ENCODE peak calls at places on chromosomes 6 and 20, in nine cellular contexts. One of them, this sample, is unnamed.

GRCh38 chr6:8644306-8644705 is 209.0 kb upstream of the SLC35B3 start:
- DNase-seq in left ventricle myocardium superior: no peak
- DNase-seq in HFFc6: no peak
- DNase-seq in spleen: no peak
- DNase-seq in fibroblast of the aortic adventitia: no peak
- DNase-seq in naive thymus-derived CD8-positive, alpha-beta T cell: no peak
- DNase-seq in activated CD8-positive, alpha-beta memory T cell treated with anti-CD3 and anti-CD28 coated beads, Interleukin-2, amount 50 U/mL, for 48 hours: no peak
- DNase-seq in cerebellar nuclear complex: no peak
- DNase-seq in fibroblast of gingiva: no peak
- DNase-seq in this sample: no peak

GRCh38 chr6:11607381-11607780 is 69.8 kb downstream of the TMEM170B start:
- DNase-seq in left ventricle myocardium superior: peak
- DNase-seq in HFFc6: no peak
- DNase-seq in spleen: no peak
- DNase-seq in fibroblast of the aortic adventitia: peak
- DNase-seq in naive thymus-derived CD8-positive, alpha-beta T cell: no peak
- DNase-seq in activated CD8-positive, alpha-beta memory T cell treated with anti-CD3 and anti-CD28 coated beads, Interleukin-2, amount 50 U/mL, for 48 hours: no peak
- DNase-seq in cerebellar nuclear complex: no peak
- DNase-seq in fibroblast of gingiva: no peak
- DNase-seq in this sample: no peak

GRCh38 chr6:134774244-134774643 is 175.7 kb downstream of the ALDH8A1 start:
- DNase-seq in left ventricle myocardium superior: no peak
- DNase-seq in HFFc6: peak
- DNase-seq in spleen: no peak
- DNase-seq in fibroblast of the aortic adventitia: peak
- DNase-seq in naive thymus-derived CD8-positive, alpha-beta T cell: no peak
- DNase-seq in activated CD8-positive, alpha-beta memory T cell treated with anti-CD3 and anti-CD28 coated beads, Interleukin-2, amount 50 U/mL, for 48 hours: no peak
- DNase-seq in cerebellar nuclear complex: no peak
- DNase-seq in fibroblast of gingiva: peak
- DNase-seq in this sample: no peak

GRCh38 chr6:25717856-25718740 is 36.4 kb upstream of the SLC17A4 start:
- DNase-seq in left ventricle myocardium superior: no peak
- DNase-seq in HFFc6: peak
- DNase-seq in spleen: no peak
- DNase-seq in fibroblast of the aortic adventitia: peak
- DNase-seq in naive thymus-derived CD8-positive, alpha-beta T cell: peak
- DNase-seq in activated CD8-positive, alpha-beta memory T cell treated with anti-CD3 and anti-CD28 coated beads, Interleukin-2, amount 50 U/mL, for 48 hours: no peak
- DNase-seq in cerebellar nuclear complex: no peak
- DNase-seq in fibroblast of gingiva: peak
- DNase-seq in this sample: no peak

GRCh38 chr6:110180228-110181008 is at the start of gene CDC40:
- DNase-seq in left ventricle myocardium superior: peak
- DNase-seq in HFFc6: no peak
- DNase-seq in spleen: peak
- DNase-seq in fibroblast of the aortic adventitia: no peak
- DNase-seq in naive thymus-derived CD8-positive, alpha-beta T cell: no peak
- DNase-seq in activated CD8-positive, alpha-beta memory T cell treated with anti-CD3 and anti-CD28 coated beads, Interleukin-2, amount 50 U/mL, for 48 hours: peak
- DNase-seq in cerebellar nuclear complex: no peak
- DNase-seq in fibroblast of gingiva: no peak
- DNase-seq in this sample: peak

GRCh38 chr6:113767985-113768384 is 89.2 kb upstream of the MARCKS start:
- DNase-seq in left ventricle myocardium superior: no peak
- DNase-seq in HFFc6: no peak
- DNase-seq in spleen: no peak
- DNase-seq in fibroblast of the aortic adventitia: no peak
- DNase-seq in naive thymus-derived CD8-positive, alpha-beta T cell: no peak
- DNase-seq in activated CD8-positive, alpha-beta memory T cell treated with anti-CD3 and anti-CD28 coated beads, Interleukin-2, amount 50 U/mL, for 48 hours: no peak
- DNase-seq in cerebellar nuclear complex: no peak
- DNase-seq in fibroblast of gingiva: no peak
- DNase-seq in this sample: no peak

GRCh38 chr6:12849420-12850200 is 133.0 kb downstream of the PHACTR1 start:
- DNase-seq in left ventricle myocardium superior: no peak
- DNase-seq in HFFc6: no peak
- DNase-seq in spleen: no peak
- DNase-seq in fibroblast of the aortic adventitia: no peak
- DNase-seq in naive thymus-derived CD8-positive, alpha-beta T cell: no peak
- DNase-seq in activated CD8-positive, alpha-beta memory T cell treated with anti-CD3 and anti-CD28 coated beads, Interleukin-2, amount 50 U/mL, for 48 hours: no peak
- DNase-seq in cerebellar nuclear complex: no peak
- DNase-seq in fibroblast of gingiva: no peak
- DNase-seq in this sample: no peak

GRCh38 chr6:15876406-15876805 is 213.6 kb upstream of the DTNBP1 start:
- DNase-seq in left ventricle myocardium superior: no peak
- DNase-seq in HFFc6: no peak
- DNase-seq in spleen: no peak
- DNase-seq in fibroblast of the aortic adventitia: no peak
- DNase-seq in naive thymus-derived CD8-positive, alpha-beta T cell: no peak
- DNase-seq in activated CD8-positive, alpha-beta memory T cell treated with anti-CD3 and anti-CD28 coated beads, Interleukin-2, amount 50 U/mL, for 48 hours: no peak
- DNase-seq in cerebellar nuclear complex: no peak
- DNase-seq in fibroblast of gingiva: peak
- DNase-seq in this sample: no peak

GRCh38 chr20:18609741-18610140 is 21.9 kb downstream of the DTD1 start:
- DNase-seq in left ventricle myocardium superior: no peak
- DNase-seq in HFFc6: no peak
- DNase-seq in spleen: no peak
- DNase-seq in fibroblast of the aortic adventitia: no peak
- DNase-seq in naive thymus-derived CD8-positive, alpha-beta T cell: no peak
- DNase-seq in activated CD8-positive, alpha-beta memory T cell treated with anti-CD3 and anti-CD28 coated beads, Interleukin-2, amount 50 U/mL, for 48 hours: no peak
- DNase-seq in cerebellar nuclear complex: no peak
- DNase-seq in fibroblast of gingiva: no peak
- DNase-seq in this sample: no peak

GRCh38 chr6:149234051-149234962 is 83.2 kb upstream of the TAB2 start:
- DNase-seq in left ventricle myocardium superior: no peak
- DNase-seq in HFFc6: peak
- DNase-seq in spleen: no peak
- DNase-seq in fibroblast of the aortic adventitia: peak
- DNase-seq in naive thymus-derived CD8-positive, alpha-beta T cell: peak
- DNase-seq in activated CD8-positive, alpha-beta memory T cell treated with anti-CD3 and anti-CD28 coated beads, Interleukin-2, amount 50 U/mL, for 48 hours: peak
- DNase-seq in cerebellar nuclear complex: no peak
- DNase-seq in fibroblast of gingiva: no peak
- DNase-seq in this sample: peak

GRCh38 chr20:43721097-43721428 is 5.7 kb downstream of the GTSF1L start:
- DNase-seq in left ventricle myocardium superior: no peak
- DNase-seq in HFFc6: no peak
- DNase-seq in spleen: no peak
- DNase-seq in fibroblast of the aortic adventitia: no peak
- DNase-seq in naive thymus-derived CD8-positive, alpha-beta T cell: no peak
- DNase-seq in activated CD8-positive, alpha-beta memory T cell treated with anti-CD3 and anti-CD28 coated beads, Interleukin-2, amount 50 U/mL, for 48 hours: no peak
- DNase-seq in cerebellar nuclear complex: no peak
- DNase-seq in fibroblast of gingiva: no peak
- DNase-seq in this sample: no peak

GRCh38 chr20:50478162-50479036 is 31.8 kb upstream of the PTPN1 start:
- DNase-seq in left ventricle myocardium superior: peak
- DNase-seq in HFFc6: no peak
- DNase-seq in spleen: peak
- DNase-seq in fibroblast of the aortic adventitia: peak
- DNase-seq in naive thymus-derived CD8-positive, alpha-beta T cell: peak
- DNase-seq in activated CD8-positive, alpha-beta memory T cell treated with anti-CD3 and anti-CD28 coated beads, Interleukin-2, amount 50 U/mL, for 48 hours: peak
- DNase-seq in cerebellar nuclear complex: no peak
- DNase-seq in fibroblast of gingiva: peak
- DNase-seq in this sample: peak

GRCh38 chr20:16537025-16537665 is 36.1 kb downstream of the KIF16B start:
- DNase-seq in left ventricle myocardium superior: no peak
- DNase-seq in HFFc6: no peak
- DNase-seq in spleen: no peak
- DNase-seq in fibroblast of the aortic adventitia: no peak
- DNase-seq in naive thymus-derived CD8-positive, alpha-beta T cell: no peak
- DNase-seq in activated CD8-positive, alpha-beta memory T cell treated with anti-CD3 and anti-CD28 coated beads, Interleukin-2, amount 50 U/mL, for 48 hours: no peak
- DNase-seq in cerebellar nuclear complex: no peak
- DNase-seq in fibroblast of gingiva: no peak
- DNase-seq in this sample: no peak

GRCh38 chr6:5723905-5724691 is 282.6 kb downstream of the NRN1 start:
- DNase-seq in left ventricle myocardium superior: peak
- DNase-seq in HFFc6: no peak
- DNase-seq in spleen: peak
- DNase-seq in fibroblast of the aortic adventitia: no peak
- DNase-seq in naive thymus-derived CD8-positive, alpha-beta T cell: peak
- DNase-seq in activated CD8-positive, alpha-beta memory T cell treated with anti-CD3 and anti-CD28 coated beads, Interleukin-2, amount 50 U/mL, for 48 hours: no peak
- DNase-seq in cerebellar nuclear complex: no peak
- DNase-seq in fibroblast of gingiva: no peak
- DNase-seq in this sample: no peak

GRCh38 chr6:5517781-5518180 is 256.5 kb downstream of the FARS2 start:
- DNase-seq in left ventricle myocardium superior: no peak
- DNase-seq in HFFc6: no peak
- DNase-seq in spleen: no peak
- DNase-seq in fibroblast of the aortic adventitia: no peak
- DNase-seq in naive thymus-derived CD8-positive, alpha-beta T cell: peak
- DNase-seq in activated CD8-positive, alpha-beta memory T cell treated with anti-CD3 and anti-CD28 coated beads, Interleukin-2, amount 50 U/mL, for 48 hours: peak
- DNase-seq in cerebellar nuclear complex: no peak
- DNase-seq in fibroblast of gingiva: no peak
- DNase-seq in this sample: no peak